ENCODE peak calls at places on chromosome 13, in ten cellular contexts. X, G, N, C, U, Z, J, A, R and F are unnamed samples.

GRCh38 chr13:32010137-32010536 is 21.4 kb upstream of the FRY start:
- DNase-seq in U (no peak), J (no peak), R (no peak), N (no peak), Z (no peak), C (no peak), X (peak), G (no peak), A (no peak), F (no peak)

GRCh38 chr13:98386632-98387031 is 190.3 kb downstream of the STK24 start:
- DNase-seq in C (no peak), G (no peak), R (no peak), A (no peak), J (no peak), Z (no peak), U (no peak), N (no peak), X (no peak), F (peak)

GRCh38 chr13:27022571-27023311 is 148.9 kb downstream of the USP12 start:
- DNase-seq in C (peak), U (no peak), Z (no peak), A (no peak), J (peak), R (peak), N (peak), G (no peak), X (no peak), F (peak)

GRCh38 chr13:54317722-54318121 is 1289.1 kb downstream of the OLFM4 start:
- DNase-seq in A (no peak), G (no peak), N (no peak), C (no peak), J (no peak), X (no peak), U (no peak), R (no peak), Z (no peak), F (no peak)

GRCh38 chr13:100521912-100522490 is 66.6 kb downstream of the GGACT start:
- DNase-seq in J (no peak), R (no peak), A (no peak), U (no peak), X (no peak), Z (no peak), G (no peak), N (no peak), C (no peak), F (no peak)

GRCh38 chr13:46327256-46327655 is 59.8 kb downstream of the RUBCNL start:
- DNase-seq in C (no peak), R (no peak), X (no peak), A (no peak), J (no peak), Z (no peak), N (no peak), G (no peak), U (no peak), F (no peak)

GRCh38 chr13:75713852-75714251 is 77.7 kb downstream of the LMO7 start:
- DNase-seq in Z (no peak), X (no peak), U (no peak), G (no peak), A (no peak), J (no peak), C (no peak), N (no peak), R (no peak), F (no peak)

GRCh38 chr13:93086329-93086728 is 140.3 kb upstream of the GPC6 start:
- DNase-seq in R (peak), U (no peak), G (no peak), A (no peak), N (no peak), X (no peak), Z (no peak), C (no peak), J (no peak), F (peak)

GRCh38 chr13:75352641-75353327 is 129.2 kb downstream of the TBC1D4 start:
- DNase-seq in Z (no peak), A (no peak), U (no peak), C (no peak), G (no peak), X (peak), R (no peak), J (peak), N (no peak), F (no peak)

GRCh38 chr13:20231839-20232555 is at the start of gene GJB6:
- DNase-seq in Z (no peak), C (no peak), U (peak), A (peak), J (no peak), N (no peak), X (peak), G (no peak), R (no peak), F (peak)

GRCh38 chr13:52345048-52345447 is 60.9 kb downstream of the THSD1 start:
- DNase-seq in U (no peak), G (no peak), X (peak), J (peak), C (no peak), A (no peak), R (no peak), Z (no peak), N (peak), F (no peak)

GRCh38 chr13:73224708-73225107 is 165.9 kb downstream of the KLF5 start:
- DNase-seq in U (no peak), X (peak), C (no peak), R (no peak), J (peak), Z (no peak), G (no peak), A (no peak), N (no peak), F (no peak)

GRCh38 chr13:102846261-102847015 is 606 bp downstream of the ERCC5 start:
- DNase-seq in U (peak), G (peak), Z (peak), R (peak), N (peak), C (peak), X (peak), J (peak), A (peak), F (peak)

GRCh38 chr13:42836930-42837329 is 55.5 kb downstream of the FAM216B start:
- DNase-seq in N (peak), G (no peak), U (peak), Z (peak), J (peak), X (peak), A (peak), C (no peak), R (no peak), F (peak)

GRCh38 chr13:72932250-72932649 is 126.6 kb upstream of the KLF5 start:
- DNase-seq in A (no peak), J (no peak), Z (no peak), C (no peak), N (no peak), X (no peak), G (no peak), R (no peak), U (no peak), F (no peak)

GRCh38 chr13:46995874-46996273 is 99.0 kb upstream of the HTR2A start:
- DNase-seq in R (no peak), X (no peak), J (no peak), Z (no peak), C (no peak), G (peak), A (no peak), N (no peak), U (no peak), F (no peak)

GRCh38 chr13:23715762-23716235 is 145.6 kb downstream of the TNFRSF19 start:
- DNase-seq in G (peak), X (peak), A (no peak), R (peak), U (peak), Z (peak), C (no peak), J (no peak), N (no peak), F (peak)

GRCh38 chr13:37968555-37968954 is 99.0 kb upstream of the TRPC4 start:
- DNase-seq in A (no peak), X (no peak), N (no peak), C (no peak), J (no peak), U (no peak), G (no peak), Z (no peak), R (no peak), F (no peak)

GRCh38 chr13:91045351-91046034 is 302.0 kb upstream of the MIR17HG start:
- DNase-seq in G (peak), N (peak), C (no peak), X (peak), U (peak), J (no peak), Z (peak), R (no peak), A (peak), F (peak)

GRCh38 chr13:77298403-77298802 is 28.5 kb downstream of the MYCBP2 start:
- DNase-seq in Z (no peak), J (no peak), X (no peak), U (no peak), C (no peak), A (no peak), N (no peak), R (no peak), G (no peak), F (no peak)

GRCh38 chr13:40624338-40624737 is 42.1 kb downstream of the FOXO1 start:
- DNase-seq in X (peak), Z (no peak), R (no peak), A (no peak), N (peak), C (no peak), U (no peak), J (peak), G (no peak), F (no peak)

GRCh38 chr13:64709079-64709478 is 2521.1 kb downstream of the PCDH9 start:
- DNase-seq in C (no peak), R (no peak), N (no peak), X (no peak), U (no peak), A (peak), J (no peak), G (no peak), Z (no peak), F (peak)

GRCh38 chr13:43196171-43196611 is 172.8 kb downstream of the DNAJC15 start:
- DNase-seq in N (peak), J (no peak), X (peak), U (no peak), C (no peak), G (no peak), R (no peak), Z (no peak), A (no peak), F (no peak)

GRCh38 chr13:24005711-24006281 is 108.5 kb upstream of the C1QTNF9B start:
- DNase-seq in J (no peak), N (no peak), Z (no peak), A (no peak), U (no peak), X (no peak), R (no peak), C (no peak), G (no peak), F (no peak)

GRCh38 chr13:111973186-111974064 is 93.5 kb upstream of the SOX1 start:
- DNase-seq in G (no peak), C (no peak), N (no peak), R (no peak), U (no peak), J (no peak), A (peak), Z (no peak), X (no peak), F (no peak)

GRCh38 chr13:93217701-93218100 is 8.9 kb upstream of the GPC6 start:
- DNase-seq in J (peak), N (peak), R (peak), U (no peak), G (no peak), A (no peak), X (peak), C (no peak), Z (no peak), F (no peak)

GRCh38 chr13:41700790-41701310 is 243.5 kb downstream of the RGCC start:
- DNase-seq in N (peak), X (peak), U (no peak), Z (no peak), J (peak), A (no peak), R (no peak), C (no peak), G (no peak), F (peak)

GRCh38 chr13:77565635-77566034 is 30.1 kb downstream of the SCEL start:
- DNase-seq in A (peak), C (no peak), N (peak), G (peak), J (peak), R (peak), X (peak), U (peak), Z (peak), F (peak)

GRCh38 chr13:33281951-33282595 is 3.5 kb downstream of the STARD13 start:
- DNase-seq in J (peak), A (no peak), G (no peak), C (no peak), N (peak), R (no peak), X (peak), Z (no peak), U (no peak), F (no peak)

GRCh38 chr13:38767506-38768265 is 80.8 kb downstream of the FREM2 start:
- DNase-seq in G (no peak), Z (no peak), A (no peak), R (no peak), X (no peak), J (no peak), C (no peak), N (no peak), U (no peak), F (no peak)

GRCh38 chr13:102289606-102290005 is 112.2 kb downstream of the FGF14 start:
- DNase-seq in X (no peak), J (no peak), R (no peak), A (no peak), N (no peak), C (no peak), Z (no peak), U (no peak), G (no peak), F (no peak)

GRCh38 chr13:38602261-38602660 is 84.6 kb upstream of the FREM2 start:
- DNase-seq in N (no peak), X (no peak), R (no peak), Z (no peak), A (no peak), C (peak), G (no peak), J (peak), U (no peak), F (no peak)

GRCh38 chr13:30346159-30346788 is 38.9 kb upstream of the KATNAL1 start:
- DNase-seq in A (no peak), G (no peak), Z (no peak), J (no peak), C (peak), U (no peak), X (no peak), R (no peak), N (no peak), F (no peak)

GRCh38 chr13:113110048-113110851 is 4.7 kb downstream of the F7 start:
- DNase-seq in A (no peak), J (no peak), N (no peak), C (no peak), Z (no peak), G (no peak), X (peak), U (peak), R (no peak), F (no peak)

GRCh38 chr13:34294483-34295129 is 476.7 kb downstream of the RFC3 start:
- DNase-seq in J (peak), N (peak), G (no peak), U (no peak), R (no peak), C (no peak), X (peak), A (peak), Z (no peak), F (no peak)

GRCh38 chr13:38618336-38618735 is 68.5 kb upstream of the FREM2 start:
- DNase-seq in R (no peak), X (no peak), A (no peak), J (no peak), C (no peak), G (no peak), N (no peak), U (no peak), Z (no peak), F (no peak)

GRCh38 chr13:94602467-94602866 is 810 bp downstream of the GPR180 start:
- DNase-seq in G (no peak), R (no peak), X (no peak), A (no peak), Z (no peak), N (no peak), C (no peak), U (no peak), J (no peak), F (no peak)

GRCh38 chr13:94598281-94598680 is 2.3 kb upstream of the TGDS start:
- DNase-seq in Z (no peak), A (no peak), U (no peak), C (no peak), R (no peak), X (no peak), G (no peak), J (peak), N (no peak), F (no peak)

GRCh38 chr13:94599877-94600276 is 1.8 kb upstream of the GPR180 start:
- DNase-seq in J (no peak), U (no peak), G (no peak), Z (no peak), N (no peak), A (no peak), X (no peak), C (no peak), R (peak), F (no peak)

GRCh38 chr13:94596575-94596971 is 621 bp upstream of the TGDS start:
- DNase-seq in G (no peak), J (no peak), C (no peak), N (no peak), A (no peak), U (no peak), X (no peak), Z (peak), R (no peak), F (no peak)

DNA sequence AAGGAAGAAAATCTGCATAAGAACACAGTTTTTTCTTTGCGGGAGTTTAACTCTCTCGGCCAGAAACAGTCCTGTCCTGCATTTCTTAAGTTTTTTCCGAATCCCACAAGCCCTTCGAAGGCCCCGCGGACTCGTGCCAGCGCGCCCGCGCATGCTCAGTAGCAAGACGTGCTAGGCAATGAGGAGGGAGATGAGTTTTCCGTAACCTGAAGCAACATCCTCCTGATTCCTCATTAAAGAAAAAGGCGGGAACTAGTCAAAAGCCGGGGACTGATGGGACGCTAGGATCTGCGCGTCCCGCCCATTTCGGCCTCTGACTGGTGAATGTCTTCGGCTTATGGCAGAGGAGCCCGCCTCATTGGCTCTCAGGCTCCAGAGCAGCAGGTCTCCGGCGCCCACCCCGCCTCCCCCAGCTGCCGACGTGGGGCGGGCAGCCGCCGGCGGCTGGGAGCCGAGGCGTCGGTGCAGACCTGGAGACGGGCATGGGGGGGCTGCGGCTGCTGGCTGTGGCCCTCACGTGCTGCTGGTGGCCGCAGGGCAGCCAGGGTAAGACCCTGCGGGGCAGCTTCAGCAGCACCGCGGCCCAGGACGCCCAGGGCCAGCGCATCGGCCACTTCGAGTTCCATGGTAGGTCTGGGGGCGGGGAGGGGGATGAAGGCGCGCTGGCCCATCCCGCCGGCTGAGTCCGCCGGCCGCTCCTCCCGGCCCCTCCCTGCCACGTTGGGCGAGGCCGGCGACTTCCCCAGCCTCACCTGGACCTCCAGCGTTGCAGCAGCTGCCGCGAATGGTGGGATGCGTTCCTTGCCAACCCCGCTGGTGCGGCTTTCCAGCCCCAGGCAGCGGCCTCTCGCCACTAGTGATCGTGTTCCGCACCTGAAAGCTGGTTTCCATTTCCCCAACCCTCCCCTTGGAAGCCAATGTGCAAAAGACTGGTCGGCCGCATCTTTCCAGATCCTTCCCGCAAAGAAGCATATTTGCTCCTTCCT is at the start of gene GPR180:
- DNase-seq in X (peak), N (peak), Z (peak), J (peak), C (peak), U (peak), A (peak), R (no peak), G (peak), F (peak)
- H2AFZ ChIP-seq in X (peak), N (peak), Z (peak), J (peak), C (peak), U (peak), A (peak), R (no peak), G (peak), F (peak)

GRCh38 chr13:80249906-80250513 is 90.9 kb downstream of the SPRY2 start:
- DNase-seq in R (no peak), C (no peak), N (no peak), J (no peak), Z (no peak), X (peak), A (no peak), U (no peak), G (no peak), F (no peak)
- H3K4me3 ChIP-seq in R (no peak), C (no peak), N (peak), J (no peak), Z (no peak), X (peak), A (no peak), U (no peak), G (no peak), F (no peak)

GRCh38 chr13:28754698-28755545 is 36.2 kb upstream of the SLC46A3 start:
- DNase-seq in A (no peak), N (peak), Z (peak), J (no peak), G (peak), R (peak), U (peak), C (no peak), X (peak), F (peak)
- H2AFZ ChIP-seq in A (peak), N (peak), Z (peak), J (peak), G (peak), R (peak), U (peak), C (no peak), X (peak), F (peak)

DNA sequence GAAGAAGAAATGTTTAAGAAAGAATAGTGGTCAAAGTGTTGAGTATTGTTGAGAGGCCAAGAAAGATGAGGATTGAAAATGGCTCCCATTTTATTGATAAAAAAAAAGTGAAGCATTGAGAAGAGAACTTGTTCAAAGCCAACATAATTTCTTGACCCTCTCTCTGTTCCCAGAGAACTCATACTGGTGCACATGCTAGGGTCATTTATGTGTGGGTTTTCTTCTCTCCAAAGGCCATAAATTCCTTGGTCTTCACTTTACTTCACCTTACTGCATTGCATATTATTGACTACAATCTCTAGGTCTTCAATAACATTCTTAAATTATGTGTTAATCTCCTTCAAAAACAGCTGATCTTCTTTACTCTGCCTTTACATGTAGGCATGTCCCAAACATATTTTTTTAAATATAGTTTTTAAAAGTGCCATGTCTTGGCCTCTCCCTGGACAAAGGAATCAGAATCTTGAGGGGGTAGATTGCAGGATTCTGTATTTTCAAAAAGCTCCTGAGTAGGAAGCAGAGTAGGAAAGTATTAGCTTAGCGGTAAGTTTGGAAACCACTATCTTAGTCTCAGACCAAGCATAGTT is 1.8 kb upstream of the FNDC3A start:
- DNase-seq in N (no peak), X (no peak), U (no peak), R (no peak), G (no peak), A (no peak), J (no peak), C (no peak), Z (no peak), F (no peak)
- H3K4me3 ChIP-seq in N (no peak), X (no peak), U (no peak), R (no peak), G (no peak), A (no peak), J (no peak), C (no peak), Z (no peak), F (no peak)